ENCODE peak calls at places on chromosome X, in five cellular contexts. T, L, O, H and W are unnamed samples.

GRCh38 chrX:9532349-9532748 is 67.5 kb downstream of the TBL1X start:
- DNase-seq in T (no peak), L (peak; percentile 14), O (peak; percentile 68), H (peak; percentile 77), W (no peak)

GRCh38 chrX:4674028-4674782 is 960.8 kb upstream of the PRKX start:
- DNase-seq in T (no peak), L (no peak), O (no peak), H (no peak), W (no peak)

GRCh38 chrX:115968436-115969252 is 201.9 kb upstream of the AGTR2 start:
- DNase-seq in T (no peak), L (peak; percentile 39), O (peak; percentile 20), H (peak; percentile 82), W (peak; percentile 58)

GRCh38 chrX:126164689-126165400 is 1.2 kb downstream of the DCAF12L2 start:
- DNase-seq in T (no peak), L (peak; percentile 9), O (no peak), H (no peak), W (no peak)

GRCh38 chrX:69136546-69137331 is 28.5 kb downstream of the PJA1 start:
- DNase-seq in T (no peak), L (no peak), O (peak; percentile 52), H (peak; percentile 68), W (no peak)

GRCh38 chrX:80489166-80489565 is 68.9 kb downstream of the TENT5D start:
- DNase-seq in T (no peak), L (no peak), O (no peak), H (no peak), W (no peak)

GRCh38 chrX:154548028-154548316 is 552 bp downstream of the IKBKG start:
- DNase-seq in T (no peak), L (no peak), O (no peak), H (no peak), W (no peak)

GRCh38 chrX:135557344-135557743 is 36.9 kb downstream of the INTS6L start:
- DNase-seq in T (no peak), L (no peak), O (no peak), H (no peak), W (no peak)

GRCh38 chrX:29419774-29420553 is 795.4 kb upstream of the MAGEB2 start:
- DNase-seq in T (no peak), L (no peak), O (no peak), H (no peak), W (no peak)

GRCh38 chrX:19285857-19286256 is 57.9 kb upstream of the PDHA1 start:
- DNase-seq in T (no peak), L (no peak), O (no peak), H (no peak), W (no peak)

GRCh38 chrX:19283597-19284339 is 60.0 kb upstream of the PDHA1 start:
- DNase-seq in T (no peak), L (no peak), O (no peak), H (no peak), W (no peak)

DNA sequence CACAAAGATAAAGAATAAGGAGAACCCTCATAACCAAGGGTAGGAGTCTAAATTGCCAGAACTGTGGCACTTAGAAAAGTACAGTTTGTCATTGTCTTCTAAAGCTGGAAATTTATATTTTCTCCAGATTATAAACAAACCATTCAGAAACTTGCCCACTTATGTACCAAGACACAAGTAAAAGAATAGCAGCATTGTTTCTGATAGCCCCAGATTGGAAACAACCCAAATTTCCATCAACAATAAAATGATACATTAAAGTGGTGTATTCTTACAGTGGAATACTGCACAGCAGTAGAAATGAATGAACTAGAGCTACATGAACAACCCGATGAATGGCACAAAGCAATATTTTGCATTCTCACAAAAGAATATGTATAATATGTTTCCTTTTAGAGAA is 63.1 kb upstream of the PDHA1 start:
- DNase-seq in T (no peak), L (no peak), O (no peak), H (no peak), W (no peak)
- TF ChIP-seq POLR2A in T (no peak), L (no peak), O (no peak), H (no peak), W (no peak)

DNA sequence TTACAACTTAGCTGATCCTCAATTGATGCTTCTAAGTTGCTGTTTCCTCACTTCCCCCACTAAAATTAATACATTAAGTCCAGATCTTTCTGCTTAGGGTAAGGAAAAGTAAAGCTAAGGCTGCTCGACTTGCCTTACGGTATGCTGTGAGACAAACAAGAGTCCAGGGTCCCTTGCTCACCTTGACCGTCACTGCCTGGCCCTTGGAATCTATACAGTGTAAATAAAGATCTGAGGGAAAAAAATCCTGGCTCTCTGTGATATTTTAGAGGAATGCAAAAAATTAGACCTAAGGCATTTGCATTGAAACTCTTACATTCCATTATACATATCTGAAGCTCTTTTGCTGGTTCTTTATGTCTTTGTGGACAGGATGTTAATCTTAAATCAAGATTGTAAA is 129.6 kb upstream of the HCCS start:
- DNase-seq in T (no peak), L (no peak), O (no peak), H (no peak), W (no peak)
- TF ChIP-seq POLR2A in T (no peak), L (no peak), O (no peak), H (no peak), W (no peak)

GRCh38 chrX:107714196-107714811 is 61.3 kb downstream of the TSC22D3 start:
- DNase-seq in T (no peak), L (no peak), O (no peak), H (no peak), W (peak; percentile 56)

GRCh38 chrX:107713205-107714195 is 62.1 kb downstream of the TSC22D3 start:
- DNase-seq in T (no peak), L (no peak), O (peak; percentile 44), H (peak; percentile 69), W (no peak)

GRCh38 chrX:107711521-107712041 is 64.0 kb downstream of the TSC22D3 start:
- DNase-seq in T (no peak), L (no peak), O (no peak), H (peak; percentile 66), W (peak; percentile 8)

GRCh38 chrX:107710617-107711391 is 64.8 kb downstream of the TSC22D3 start:
- DNase-seq in T (no peak), L (peak; percentile 70), O (peak; percentile 45), H (peak; percentile 70), W (no peak)

GRCh38 chrX:107712231-107713204 is 63.1 kb downstream of the TSC22D3 start:
- DNase-seq in T (no peak), L (peak; percentile 38), O (no peak), H (peak; percentile 76), W (peak; percentile 66)
- TF ChIP-seq POLR2A in T (no peak), L (peak; percentile 38), O (no peak), H (peak; percentile 19), W (no peak)

GRCh38 chrX:149540621-149541520 is at the start of gene EOLA1:
- DNase-seq in T (peak; percentile 89), L (peak; percentile 88), O (no peak), H (peak; percentile 94), W (peak; percentile 82)
- TF ChIP-seq POLR2A in T (no peak), L (peak; percentile 82), O (no peak), H (no peak), W (peak; percentile 60)

GRCh38 chrX:24464836-24465523 is at the start of gene PDK3:
- DNase-seq in T (peak; percentile 91), L (peak; percentile 93), O (peak; percentile 89), H (peak; percentile 96), W (peak; percentile 88)
- TF ChIP-seq POLR2A in T (no peak), L (peak; percentile 84), O (peak; percentile 68), H (peak; percentile 40), W (peak; percentile 68)

GRCh38 chrX:50648151-50648550 is 165.8 kb downstream of the SHROOM4 start:
- DNase-seq in T (no peak), L (no peak), O (no peak), H (no peak), W (no peak)

GRCh38 chrX:50644496-50644895 is 169.5 kb downstream of the SHROOM4 start:
- DNase-seq in T (no peak), L (no peak), O (no peak), H (no peak), W (no peak)

GRCh38 chrX:50638123-50638522 is 167.5 kb upstream of the DGKK start:
- DNase-seq in T (no peak), L (peak; percentile 26), O (no peak), H (no peak), W (peak; percentile 27)

GRCh38 chrX:50643525-50644137 is 170.4 kb downstream of the SHROOM4 start:
- DNase-seq in T (no peak), L (no peak), O (no peak), H (no peak), W (no peak)
- TF ChIP-seq POLR2A in T (no peak), L (no peak), O (no peak), H (no peak), W (no peak)

DNA sequence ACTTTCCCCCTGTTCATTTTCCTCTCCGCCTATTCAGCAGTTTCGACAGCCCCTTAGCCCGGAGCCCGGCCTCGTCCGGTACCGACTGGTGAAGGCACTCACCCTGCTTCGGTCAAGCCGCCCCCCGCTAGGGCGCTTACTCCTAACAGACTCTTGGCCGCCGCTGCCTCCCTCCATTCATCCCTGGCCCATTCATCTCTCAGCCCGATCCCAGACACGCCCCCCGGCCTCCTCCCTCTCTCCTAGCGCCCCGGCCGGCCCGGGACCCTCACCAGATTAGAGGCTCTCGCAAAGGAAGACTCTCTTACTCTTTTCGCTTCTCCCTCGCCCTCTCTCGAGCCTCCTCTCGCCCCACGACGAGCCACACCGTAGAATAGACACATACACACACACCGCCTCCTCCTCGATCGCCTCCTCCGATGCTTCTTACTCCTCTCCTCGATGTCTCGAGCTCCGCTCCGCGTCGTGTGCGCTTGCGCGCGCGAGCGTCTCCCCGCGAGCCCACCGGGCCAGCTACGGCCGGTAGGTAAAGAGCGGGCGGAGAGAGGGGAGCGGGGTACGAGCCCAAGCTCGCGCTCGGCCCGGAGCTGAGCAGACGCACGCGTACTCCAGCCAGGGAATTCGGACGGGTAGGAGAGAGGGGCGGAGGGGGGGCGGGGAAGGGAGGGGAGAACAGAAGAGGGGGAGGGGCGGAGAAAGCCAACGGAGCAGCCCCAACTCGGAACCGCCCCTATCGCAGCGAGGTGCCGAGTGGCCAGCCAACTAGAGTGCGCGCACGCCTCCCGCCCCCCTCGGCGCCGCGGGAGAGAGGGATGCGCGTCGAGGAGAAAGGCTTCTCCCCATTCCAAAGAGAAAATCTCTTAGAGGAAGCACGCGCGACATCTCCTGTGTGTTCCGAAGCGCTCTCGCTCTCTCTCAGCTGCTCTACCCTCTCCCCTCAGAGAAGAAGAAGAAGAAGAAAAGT is at the start of gene WNK3:
- DNase-seq in T (peak; percentile 63), L (peak; percentile 71), O (peak; percentile 76), H (peak; percentile 92), W (peak; percentile 83)
- TF ChIP-seq POLR2A in T (no peak), L (peak; percentile 44), O (no peak), H (no peak), W (no peak)

DNA sequence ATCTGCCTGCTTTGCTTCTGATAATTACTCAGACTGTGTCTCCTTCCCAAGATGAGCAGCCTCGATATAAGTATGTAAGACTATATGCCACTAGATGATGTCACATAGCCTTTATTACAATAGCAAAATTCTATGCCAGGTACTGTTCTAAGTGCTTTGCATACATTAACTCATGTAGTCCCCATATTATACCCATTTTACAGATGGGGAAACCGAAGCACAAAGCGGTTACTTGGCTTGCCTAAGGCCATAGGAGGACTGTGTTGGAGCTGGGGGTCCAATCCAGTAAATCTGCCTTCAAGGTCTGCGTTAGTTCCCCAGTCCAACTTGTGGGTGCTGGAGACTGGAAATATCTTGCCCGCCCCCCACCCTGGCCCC is 826 bp upstream of the SCML1 start:
- DNase-seq in T (no peak), L (no peak), O (no peak), H (no peak), W (no peak)
- TF ChIP-seq POLR2A in T (no peak), L (no peak), O (no peak), H (no peak), W (no peak)